ENCODE peak calls at places on chromosomes 7 and 10, in ten cellular contexts. E is AG09319; G is C1 segment of cervical spinal cord; I is KBM-7; M is activated CD8-positive, alpha-beta memory T cell treated with anti-CD3 and anti-CD28 coated beads, Interleukin-2, amount 10 ng/mL, durations not matched to agents 7 days and 5 days; S is GM20000; C is HFF-Myc; J is islet precursor cell; F is upper lobe of left lung; W is SJSA1. K is an unnamed sample.

GRCh38 chr10:91381562-91381923 is 28.6 kb upstream of the HECTD2 start:
- DNase-seq in E (no peak), G (no peak), I (no peak), M (no peak), S (no peak), C (no peak), J (peak; percentile 93), F (no peak), W (no peak), K (no peak)

GRCh38 chr10:126062132-126063032 is 166.0 kb downstream of the FANK1 start:
- DNase-seq in E (peak; percentile 90), G (peak; percentile 46), I (no peak), M (no peak), S (no peak), C (peak; percentile 95), J (peak; percentile 92), F (peak; percentile 47), W (peak; percentile 92), K (peak; percentile 86)

GRCh38 chr10:96301616-96302015 is 2.6 kb upstream of the DNTT start:
- DNase-seq in E (no peak), G (no peak), I (no peak), M (no peak), S (no peak), C (no peak), J (no peak), F (no peak), W (no peak), K (no peak)

GRCh38 chr10:121243003-121243898 is 355.0 kb downstream of the FGFR2 start:
- DNase-seq in E (no peak), G (no peak), I (no peak), M (no peak), S (no peak), C (no peak), J (no peak), F (no peak), W (no peak), K (no peak)

GRCh38 chr7:81774496-81774895 is 4.6 kb upstream of the HGF start:
- DNase-seq in E (no peak), G (no peak), I (no peak), M (no peak), S (no peak), C (no peak), J (no peak), F (no peak), W (no peak), K (no peak)

GRCh38 chr10:639751-640672 is 49.5 kb downstream of the DIP2C start:
- DNase-seq in E (no peak), G (no peak), I (no peak), M (no peak), S (no peak), C (no peak), J (no peak), F (no peak), W (no peak), K (no peak)

GRCh38 chr7:52540041-52540440 is 495.4 kb upstream of the POM121L12 start:
- DNase-seq in E (no peak), G (no peak), I (no peak), M (no peak), S (no peak), C (no peak), J (no peak), F (no peak), W (no peak), K (no peak)

GRCh38 chr10:16902606-16903005 is 85.4 kb upstream of the RSU1 start:
- DNase-seq in E (no peak), G (no peak), I (no peak), M (peak; percentile 68), S (no peak), C (no peak), J (no peak), F (no peak), W (no peak), K (no peak)

GRCh38 chr10:123392182-123392930 is 238.2 kb downstream of the BUB3 start:
- DNase-seq in E (no peak), G (no peak), I (no peak), M (no peak), S (peak; percentile 78), C (no peak), J (no peak), F (no peak), W (no peak), K (no peak)

GRCh38 chr10:3292601-3293000 is 120.0 kb upstream of the PITRM1 start:
- DNase-seq in E (no peak), G (no peak), I (no peak), M (no peak), S (no peak), C (no peak), J (peak; percentile 51), F (no peak), W (peak; percentile 82), K (no peak)

GRCh38 chr10:79052311-79053080 is 16.3 kb upstream of the ZMIZ1 start:
- DNase-seq in E (no peak), G (no peak), I (no peak), M (no peak), S (no peak), C (no peak), J (peak; percentile 69), F (peak; percentile 37), W (no peak), K (peak; percentile 27)

GRCh38 chr10:21273400-21273968 is 252.0 kb downstream of the SKIDA1 start:
- DNase-seq in E (no peak), G (no peak), I (no peak), M (no peak), S (no peak), C (no peak), J (no peak), F (no peak), W (no peak), K (no peak)

GRCh38 chr10:12484945-12485805 is 135.8 kb downstream of the CAMK1D start:
- DNase-seq in E (no peak), G (no peak), I (no peak), M (no peak), S (peak; percentile 67), C (no peak), J (no peak), F (no peak), W (no peak), K (no peak)

GRCh38 chr7:158946329-158946728 is 90.0 kb downstream of the DYNC2I1 start:
- DNase-seq in E (no peak), G (no peak), I (no peak), M (no peak), S (no peak), C (no peak), J (no peak), F (no peak), W (no peak), K (no peak)

GRCh38 chr10:8389630-8390029 is 335.1 kb downstream of the GATA3 start:
- DNase-seq in E (no peak), G (no peak), I (no peak), M (no peak), S (no peak), C (no peak), J (peak; percentile 53), F (no peak), W (peak; percentile 23), K (peak; percentile 20)

GRCh38 chr10:93512565-93512964 is 16.2 kb downstream of the CEP55 start:
- DNase-seq in E (no peak), G (no peak), I (no peak), M (no peak), S (no peak), C (no peak), J (no peak), F (no peak), W (no peak), K (no peak)

GRCh38 chr10:101614957-101615759 is 27.0 kb downstream of the DPCD start:
- DNase-seq in E (no peak), G (no peak), I (no peak), M (no peak), S (no peak), C (no peak), J (no peak), F (no peak), W (no peak), K (no peak)

GRCh38 chr10:133379152-133379800 is at the start of gene PAOX:
- DNase-seq in E (no peak), G (peak; percentile 29), I (no peak), M (peak; percentile 69), S (peak; percentile 93), C (no peak), J (peak; percentile 79), F (peak; percentile 66), W (peak; percentile 51), K (peak; percentile 55)

GRCh38 chr10:78594938-78595645 is 473.7 kb upstream of the ZMIZ1 start:
- DNase-seq in E (no peak), G (no peak), I (no peak), M (peak; percentile 23), S (no peak), C (no peak), J (peak; percentile 31), F (no peak), W (no peak), K (no peak)

GRCh38 chr7:157613575-157614322 is 276.9 kb downstream of the DNAJB6 start:
- DNase-seq in E (no peak), G (no peak), I (peak; percentile 3), M (no peak), S (no peak), C (no peak), J (peak; percentile 63), F (no peak), W (no peak), K (no peak)

GRCh38 chr10:43265799-43266721 is 805 bp downstream of the RASGEF1A start:
- DNase-seq in E (no peak), G (no peak), I (peak; percentile 40), M (peak; percentile 68), S (peak; percentile 35), C (no peak), J (peak; percentile 84), F (peak; percentile 51), W (no peak), K (peak; percentile 66)

GRCh38 chr10:110076559-110077318 is 69.0 kb downstream of the ADD3 start:
- DNase-seq in E (peak; percentile 82), G (no peak), I (peak; percentile 89), M (peak; percentile 65), S (peak; percentile 10), C (peak; percentile 45), J (no peak), F (peak; percentile 79), W (peak; percentile 71), K (peak; percentile 33)

GRCh38 chr7:39184387-39184786 is 206.7 kb downstream of the POU6F2 start:
- DNase-seq in E (no peak), G (no peak), I (no peak), M (no peak), S (no peak), C (no peak), J (no peak), F (no peak), W (no peak), K (no peak)

K was measured in PC-9.